ENCODE peak calls at places on chromosome 19, in five cellular contexts. Y is activated T-helper 9 cell treated with anti-CD3 and anti-CD28 coated beads, Interleukin-2, amount 50 U/mL, for 16 hours; X is breast epithelium; N is bronchial epithelial cell; J is fibroblast of the conjunctiva. B is an unnamed sample.

GRCh38 chr19:36027696-36028095 is 5.0 kb downstream of the CLIP3 start:
- DNase-seq in Y (no peak), X (no peak), N (no peak), J (no peak), B (no peak)

GRCh38 chr19:13865578-13866462 is 11.1 kb upstream of the NANOS3 start:
- DNase-seq in Y (no peak), X (no peak), N (no peak), J (no peak), B (no peak)

GRCh38 chr19:19546751-19547162 is 8.7 kb downstream of the CILP2 start:
- DNase-seq in Y (no peak), X (no peak), N (no peak), J (no peak), B (no peak)

GRCh38 chr19:39237200-39238184 is 7.3 kb downstream of the IFNL3 start:
- DNase-seq in Y (no peak), X (peak; percentile 61), N (no peak), J (no peak), B (no peak)

GRCh38 chr19:13764821-13765394 is 586 bp downstream of the MRI1 start:
- DNase-seq in Y (peak; percentile 23), X (no peak), N (no peak), J (no peak), B (no peak)

GRCh38 chr19:58279042-58279924 is 528 bp downstream of the ZNF8 start:
- DNase-seq in Y (peak; percentile 24), X (peak; percentile 57), N (peak; percentile 44), J (peak; percentile 5), B (no peak)

GRCh38 chr19:49488046-49488862 is 846 bp downstream of the RPL13A start:
- DNase-seq in Y (no peak), X (no peak), N (no peak), J (no peak), B (no peak)

GRCh38 chr19:15463865-15464371 is 426 bp downstream of the RASAL3 start:
- DNase-seq in Y (peak; percentile 64), X (no peak), N (no peak), J (no peak), B (no peak)

GRCh38 chr19:35224681-35225604 is 3.6 kb downstream of the FAM187B start:
- DNase-seq in Y (no peak), X (no peak), N (no peak), J (no peak), B (no peak)